ENCODE peak calls at places on chromosomes 1 and 21, in six cellular contexts. F is fibroblast of pulmonary artery; U is CD8-positive, alpha-beta T cell; W is PC-3; E is fibroblast of mammary gland; B is HFF-Myc. P is an unnamed sample.

GRCh38 chr1:178688244-178688643 is 36.8 kb upstream of the RALGPS2 start:
- DNase-seq in F (peak), U (no peak), W (no peak), E (peak), B (no peak), P (no peak)

GRCh38 chr1:109307363-109308021 is 681 bp upstream of the MYBPHL start:
- DNase-seq in F (no peak), U (no peak), W (no peak), E (no peak), B (no peak), P (no peak)

GRCh38 chr1:154757149-154757548 is 112.9 kb downstream of the KCNN3 start:
- DNase-seq in F (no peak), U (no peak), W (no peak), E (no peak), B (no peak), P (no peak)

GRCh38 chr1:241600496-241600901 is 39.7 kb downstream of the CHML start:
- DNase-seq in F (no peak), U (no peak), W (no peak), E (peak), B (no peak), P (no peak)

GRCh38 chr21:34243562-34243961 is 120.2 kb upstream of the KCNE2 start:
- DNase-seq in F (peak), U (no peak), W (peak), E (peak), B (peak), P (no peak)

GRCh38 chr21:35222541-35222941 is 173.4 kb upstream of the RUNX1 start:
- DNase-seq in F (no peak), U (no peak), W (peak), E (no peak), B (no peak), P (no peak)

GRCh38 chr1:158146165-158146564 is 34.5 kb upstream of the CD1D start:
- DNase-seq in F (peak), U (no peak), W (peak), E (peak), B (peak), P (no peak)

GRCh38 chr21:42505090-42505726 is 8.4 kb upstream of the SLC37A1 start:
- DNase-seq in F (no peak), U (no peak), W (no peak), E (no peak), B (no peak), P (no peak)

GRCh38 chr1:194538453-194538852 is 1352.0 kb upstream of the B3GALT2 start:
- DNase-seq in F (no peak), U (no peak), W (peak), E (no peak), B (no peak), P (no peak)

GRCh38 chr1:167439301-167439988 is 78.9 kb downstream of the CD247 start:
- DNase-seq in F (peak), U (no peak), W (no peak), E (peak), B (no peak), P (peak)

GRCh38 chr1:162627662-162628296 is 4.5 kb upstream of the DDR2 start:
- DNase-seq in F (peak), U (no peak), W (peak), E (peak), B (no peak), P (no peak)

GRCh38 chr1:89762801-89763648 is 57.8 kb upstream of the LRRC8D start:
- DNase-seq in F (peak), U (peak), W (peak), E (peak), B (peak), P (peak)

GRCh38 chr1:94418664-94419655 is 771 bp downstream of the ABCD3 start:
- DNase-seq in F (peak), U (peak), W (peak), E (peak), B (no peak), P (no peak)

GRCh38 chr1:159828916-159829634 is 2.4 kb downstream of the SLAMF8 start:
- DNase-seq in F (peak), U (no peak), W (no peak), E (peak), B (no peak), P (no peak)

GRCh38 chr1:7469255-7469938 is 301.7 kb upstream of the VAMP3 start:
- DNase-seq in F (peak), U (no peak), W (no peak), E (peak), B (no peak), P (no peak)

GRCh38 chr21:41640756-41641509 is 125.9 kb downstream of the RIPK4 start:
- DNase-seq in F (peak), U (no peak), W (peak), E (peak), B (no peak), P (no peak)

GRCh38 chr1:105795741-105796140 is 1260.7 kb upstream of the PRMT6 start:
- DNase-seq in F (no peak), U (no peak), W (no peak), E (no peak), B (no peak), P (no peak)

GRCh38 chr1:105793541-105794146 is 1262.8 kb upstream of the PRMT6 start:
- DNase-seq in F (peak), U (no peak), W (peak), E (peak), B (peak), P (no peak)
- TF ChIP-seq CTCF in F (peak), U (no peak), W (peak), E (peak), B (peak), P (peak)

DNA sequence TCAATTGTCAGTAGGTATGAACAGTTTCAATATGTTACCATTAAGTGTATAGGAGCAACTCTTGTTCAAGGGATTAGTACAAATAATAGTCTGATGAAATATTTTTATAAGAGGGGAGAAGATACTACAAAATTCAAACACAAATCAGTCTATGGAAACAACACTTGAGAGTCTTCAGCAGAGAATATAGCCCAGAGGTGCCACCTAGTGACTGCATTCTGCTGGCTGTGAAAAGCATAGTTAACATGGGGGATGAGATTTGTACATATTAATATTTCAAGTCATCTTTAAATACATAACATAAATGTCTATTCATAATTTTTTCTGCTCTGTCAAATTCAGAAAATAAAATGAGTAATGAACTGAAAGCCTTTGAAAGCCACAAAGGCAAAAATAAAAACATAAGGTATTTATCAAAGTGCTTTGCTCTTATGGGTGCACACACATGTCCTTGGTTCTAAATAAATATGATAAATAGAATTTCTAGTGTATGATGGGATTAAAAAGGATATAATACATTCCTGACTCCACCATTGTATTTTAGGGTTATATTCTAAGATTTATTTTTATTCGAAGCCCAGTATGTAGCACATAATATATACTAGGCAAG is 440.9 kb upstream of the ZRANB2 start:
- DNase-seq in F (peak), U (no peak), W (peak), E (peak), B (peak), P (no peak)
- TF ChIP-seq CTCF in F (peak), U (no peak), W (peak), E (peak), B (peak), P (peak)

GRCh38 chr1:1061682-1062363 is 12.3 kb downstream of the RNF223 start:
- DNase-seq in F (no peak), U (no peak), W (peak), E (peak), B (no peak), P (no peak)

GRCh38 chr1:1063945-1064831 is 9.9 kb downstream of the RNF223 start:
- DNase-seq in F (peak), U (peak), W (peak), E (peak), B (peak), P (no peak)

GRCh38 chr1:1062364-1063163 is 11.5 kb downstream of the RNF223 start:
- DNase-seq in F (peak), U (no peak), W (no peak), E (peak), B (no peak), P (no peak)

GRCh38 chr1:1065265-1065939 is 8.7 kb downstream of the RNF223 start:
- DNase-seq in F (no peak), U (no peak), W (no peak), E (no peak), B (no peak), P (no peak)

GRCh38 chr1:1063261-1063944 is 10.7 kb downstream of the RNF223 start:
- DNase-seq in F (no peak), U (no peak), W (no peak), E (no peak), B (no peak), P (no peak)
- TF ChIP-seq CTCF in F (no peak), U (no peak), W (no peak), E (no peak), B (no peak), P (no peak)

GRCh38 chr1:69305621-69306020 is 262.1 kb upstream of the LRRC7 start:
- DNase-seq in F (no peak), U (no peak), W (peak), E (no peak), B (no peak), P (no peak)
- TF ChIP-seq CTCF in F (no peak), U (no peak), W (peak), E (peak), B (peak), P (no peak)

DNA sequence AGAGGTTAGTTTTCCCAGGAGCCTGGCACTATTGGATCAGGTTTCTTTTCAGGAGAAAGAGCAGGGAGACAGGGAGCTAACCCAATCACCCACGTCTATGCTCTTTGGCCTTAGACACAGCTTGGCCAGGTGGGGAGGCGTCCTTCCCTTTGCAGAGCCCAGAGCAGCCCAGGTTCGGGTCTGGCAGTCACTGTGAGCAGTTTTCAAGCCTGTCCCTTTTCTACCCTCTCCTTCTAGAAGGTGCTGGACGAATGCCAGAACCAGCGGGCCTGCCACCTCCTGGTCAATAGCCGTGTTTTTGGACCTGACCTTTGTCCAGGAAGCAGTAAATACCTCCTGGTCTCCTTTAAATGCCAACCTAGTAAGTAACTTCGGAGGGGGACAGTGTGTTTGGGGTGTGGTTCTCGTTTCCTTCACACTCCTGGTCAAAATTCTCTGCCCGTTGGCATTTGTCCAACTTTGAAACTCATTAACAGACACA is 44.9 kb downstream of the EVA1C start:
- DNase-seq in F (peak), U (no peak), W (peak), E (peak), B (no peak), P (no peak)
- TF ChIP-seq CTCF in F (peak), U (no peak), W (peak), E (peak), B (no peak), P (no peak)

DNA sequence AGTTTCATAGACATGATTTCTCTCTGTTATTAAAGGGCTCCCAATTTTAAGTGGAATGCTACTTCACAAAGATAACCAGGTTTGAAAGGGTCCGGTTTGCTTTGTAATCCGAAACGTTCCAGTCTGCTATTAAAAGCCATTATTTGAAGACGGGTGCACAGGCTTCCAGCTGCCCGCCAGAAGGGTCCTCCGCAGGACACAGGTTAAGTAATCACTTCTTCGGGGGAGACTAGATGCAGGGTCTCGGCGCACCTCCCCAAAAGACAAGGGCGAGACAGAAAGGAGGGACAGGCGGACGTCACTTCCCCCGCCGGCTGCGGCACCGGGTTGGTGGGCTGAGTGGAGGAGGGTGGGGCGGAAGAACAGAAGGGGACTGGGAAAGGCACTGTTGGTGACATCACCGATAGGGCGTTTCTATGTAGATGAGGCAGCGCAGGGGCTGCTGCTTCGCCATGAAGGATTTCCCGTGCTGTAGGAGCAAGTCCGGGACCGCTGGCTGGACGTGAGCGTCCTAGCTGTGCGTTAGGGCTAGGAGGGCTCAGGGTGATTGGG is 8.9 kb downstream of the RNU1-2 start:
- DNase-seq in F (peak), U (peak), W (peak), E (peak), B (peak), P (peak)
- TF ChIP-seq CTCF in F (no peak), U (no peak), W (no peak), E (no peak), B (no peak), P (no peak)

DNA sequence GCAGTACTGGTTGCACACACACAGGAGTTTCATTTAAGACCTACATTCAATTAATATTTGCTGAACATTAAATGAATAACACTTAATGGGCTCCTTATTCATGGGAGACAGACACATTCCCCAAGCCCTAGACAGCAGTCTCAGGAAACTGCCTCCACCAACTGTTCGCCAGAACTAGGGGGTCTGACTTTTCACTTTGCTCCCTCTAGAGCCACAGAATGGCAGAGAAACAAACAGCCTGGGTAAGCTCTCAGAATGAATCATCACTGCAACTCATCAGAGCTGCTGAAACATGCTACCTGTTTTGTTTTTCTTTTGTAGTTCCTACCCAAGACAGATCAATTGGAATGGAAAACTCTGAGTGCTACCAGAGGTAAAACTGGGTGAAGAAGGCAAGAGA is 31.7 kb downstream of the ELK4 start:
- DNase-seq in F (peak), U (no peak), W (peak), E (peak), B (no peak), P (no peak)
- TF ChIP-seq CTCF in F (peak), U (no peak), W (peak), E (peak), B (peak), P (no peak)

GRCh38 chr1:91278754-91279153 is 125.9 kb downstream of the HFM1 start:
- DNase-seq in F (peak), U (no peak), W (peak), E (peak), B (no peak), P (no peak)
- TF ChIP-seq CTCF in F (peak), U (no peak), W (peak), E (peak), B (no peak), P (peak)

GRCh38 chr1:156767879-156768608 is 709 bp downstream of the PRCC start:
- DNase-seq in F (no peak), U (no peak), W (no peak), E (no peak), B (no peak), P (no peak)

GRCh38 chr1:156768610-156769295 is 1.4 kb downstream of the PRCC start:
- DNase-seq in F (no peak), U (no peak), W (no peak), E (no peak), B (no peak), P (no peak)

GRCh38 chr1:156765664-156766063 is 1.7 kb upstream of the PRCC start:
- DNase-seq in F (no peak), U (no peak), W (no peak), E (no peak), B (no peak), P (no peak)

GRCh38 chr1:156766288-156767100 is 841 bp upstream of the PRCC start:
- DNase-seq in F (no peak), U (no peak), W (peak), E (no peak), B (no peak), P (no peak)

DNA sequence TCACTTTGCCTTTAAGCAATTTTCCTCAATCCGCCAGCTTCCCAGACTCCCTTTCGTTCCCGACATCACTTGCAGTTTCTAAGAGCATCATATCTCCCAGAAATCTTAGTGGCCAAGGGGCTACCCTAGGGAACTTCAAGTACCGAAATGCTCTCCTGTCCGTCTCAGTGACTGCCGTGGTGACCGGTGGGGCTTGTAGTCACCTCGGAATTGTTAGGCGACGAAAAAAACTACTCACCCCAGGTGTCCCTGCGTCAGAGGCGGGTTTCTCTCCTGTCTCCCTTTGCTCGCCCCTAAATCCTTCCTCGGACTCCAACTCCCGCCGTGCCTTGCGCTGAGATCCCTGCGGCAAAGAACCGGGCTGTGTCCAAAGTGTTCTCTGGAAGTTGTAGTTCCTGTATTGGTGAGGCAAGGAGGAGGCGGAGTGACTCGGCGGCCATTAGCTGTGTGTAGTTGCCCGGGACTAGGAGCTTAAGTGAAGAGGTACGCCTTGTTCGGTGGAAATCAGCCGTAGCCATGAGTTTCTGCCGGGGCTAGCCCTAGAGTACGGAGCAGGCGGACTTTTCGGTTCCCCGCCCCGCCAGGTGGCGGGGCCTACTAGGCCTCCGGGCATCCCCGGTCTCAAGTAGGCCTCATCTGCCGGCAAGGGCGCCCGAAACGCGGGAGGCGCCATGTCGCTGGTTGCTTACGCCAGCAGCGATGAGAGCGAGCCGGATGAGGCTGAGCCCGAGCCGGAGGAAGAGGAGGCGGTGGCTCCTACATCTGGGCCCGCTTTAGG is at the start of gene PRCC:
- DNase-seq in F (peak), U (peak), W (peak), E (peak), B (peak), P (peak)
- TF ChIP-seq CTCF in F (no peak), U (no peak), W (no peak), E (no peak), B (no peak), P (peak)